ENCODE peak calls at places on chromosomes 12 and 14, in six cellular contexts. One of them, this sample, is unnamed. For H3K27me3, the result is how much of the 10 kb centered on the place peaks cover.

GRCh38 chr14:61646366-61647101 is 48.8 kb upstream of the HIF1A start:
- DNase-seq in left ventricle myocardium inferior: no peak
- DNase-seq in HCT116: no peak
- DNase-seq in CD4-positive, alpha-beta T cell: no peak
- DNase-seq in tibial artery: no peak
- DNase-seq in CD8-positive, alpha-beta T cell: no peak
- DNase-seq in this sample: no peak

GRCh38 chr14:64549805-64550538 is at the start of gene PPP1R36:
- DNase-seq in HCT116: no peak
- DNase-seq in CD8-positive, alpha-beta T cell: no peak
- DNase-seq in left ventricle myocardium inferior: peak
- DNase-seq in CD4-positive, alpha-beta T cell: no peak
- DNase-seq in tibial artery: no peak
- DNase-seq in this sample: peak

GRCh38 chr14:30893819-30894218 is 19.5 kb downstream of the COCH start:
- DNase-seq in tibial artery: no peak
- DNase-seq in left ventricle myocardium inferior: no peak
- DNase-seq in HCT116: no peak
- DNase-seq in CD4-positive, alpha-beta T cell: no peak
- DNase-seq in CD8-positive, alpha-beta T cell: no peak
- DNase-seq in this sample: no peak

GRCh38 chr14:100438271-100438670 is 115.1 kb downstream of the SLC25A47 start:
- DNase-seq in left ventricle myocardium inferior: no peak
- DNase-seq in CD4-positive, alpha-beta T cell: no peak
- DNase-seq in CD8-positive, alpha-beta T cell: no peak
- DNase-seq in tibial artery: no peak
- DNase-seq in HCT116: no peak
- DNase-seq in this sample: no peak

GRCh38 chr14:24605435-24606190 is 3.9 kb downstream of the GZMH start:
- DNase-seq in left ventricle myocardium inferior: no peak
- DNase-seq in HCT116: peak
- DNase-seq in CD8-positive, alpha-beta T cell: peak
- DNase-seq in tibial artery: no peak
- DNase-seq in CD4-positive, alpha-beta T cell: peak
- DNase-seq in this sample: peak

GRCh38 chr12:89236748-89237428 is 115.4 kb downstream of the DUSP6 start:
- DNase-seq in CD8-positive, alpha-beta T cell: no peak
- DNase-seq in tibial artery: no peak
- DNase-seq in left ventricle myocardium inferior: no peak
- DNase-seq in CD4-positive, alpha-beta T cell: no peak
- DNase-seq in HCT116: peak
- DNase-seq in this sample: no peak

GRCh38 chr12:109738209-109738608 is 24.6 kb downstream of the FAM222A start:
- DNase-seq in HCT116: no peak
- DNase-seq in CD8-positive, alpha-beta T cell: no peak
- DNase-seq in left ventricle myocardium inferior: no peak
- DNase-seq in CD4-positive, alpha-beta T cell: no peak
- DNase-seq in tibial artery: peak
- DNase-seq in this sample: no peak

GRCh38 chr14:34845869-34846268 is 29.3 kb downstream of the BAZ1A start:
- DNase-seq in tibial artery: no peak
- DNase-seq in HCT116: no peak
- DNase-seq in left ventricle myocardium inferior: no peak
- DNase-seq in CD4-positive, alpha-beta T cell: no peak
- DNase-seq in CD8-positive, alpha-beta T cell: no peak
- DNase-seq in this sample: no peak

GRCh38 chr14:59308706-59309105 is 120.2 kb downstream of the DAAM1 start:
- DNase-seq in left ventricle myocardium inferior: no peak
- DNase-seq in CD4-positive, alpha-beta T cell: no peak
- DNase-seq in HCT116: no peak
- DNase-seq in tibial artery: no peak
- DNase-seq in CD8-positive, alpha-beta T cell: no peak
- DNase-seq in this sample: no peak

GRCh38 chr14:99564256-99564902 is 39.6 kb downstream of the CCDC85C start:
- DNase-seq in tibial artery: peak
- DNase-seq in left ventricle myocardium inferior: peak
- DNase-seq in HCT116: no peak
- DNase-seq in CD4-positive, alpha-beta T cell: no peak
- DNase-seq in CD8-positive, alpha-beta T cell: no peak
- DNase-seq in this sample: no peak

GRCh38 chr14:33404054-33404453 is 465.4 kb downstream of the NPAS3 start:
- DNase-seq in HCT116: no peak
- DNase-seq in CD4-positive, alpha-beta T cell: no peak
- DNase-seq in left ventricle myocardium inferior: no peak
- DNase-seq in CD8-positive, alpha-beta T cell: no peak
- DNase-seq in tibial artery: no peak
- DNase-seq in this sample: no peak

GRCh38 chr14:23445773-23446172 is 10.3 kb upstream of the MYH7 start:
- DNase-seq in HCT116: no peak
- DNase-seq in left ventricle myocardium inferior: no peak
- DNase-seq in tibial artery: no peak
- DNase-seq in CD4-positive, alpha-beta T cell: no peak
- DNase-seq in CD8-positive, alpha-beta T cell: no peak
- DNase-seq in this sample: no peak
- H3K27ac ChIP-seq in HCT116: no peak
- H3K27ac ChIP-seq in left ventricle myocardium inferior: no peak
- H3K27ac ChIP-seq in tibial artery: no peak
- H3K27ac ChIP-seq in CD4-positive, alpha-beta T cell: no peak
- H3K27ac ChIP-seq in CD8-positive, alpha-beta T cell: no peak
- H3K27ac ChIP-seq in this sample: no peak

DNA sequence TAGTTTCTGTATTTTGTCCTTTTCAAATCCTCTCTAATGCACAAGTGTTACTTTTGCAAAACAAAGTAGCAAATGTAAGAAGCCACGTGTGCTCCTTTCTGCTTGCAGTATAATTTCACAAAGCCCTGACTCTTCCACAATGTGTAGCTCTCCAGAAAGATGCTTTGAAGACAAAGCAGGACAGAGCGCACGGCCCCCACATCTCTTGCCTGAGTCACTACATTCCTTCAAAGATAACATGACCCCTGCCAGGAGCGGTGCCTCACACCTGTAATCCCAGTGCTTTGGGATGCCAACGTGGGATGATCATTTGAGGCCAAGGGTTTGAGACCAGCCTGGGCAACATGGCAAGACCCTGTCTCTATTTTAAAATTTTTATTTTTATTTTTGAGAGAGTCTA is 40.5 kb downstream of the JAG2 start:
- DNase-seq in CD8-positive, alpha-beta T cell: no peak
- DNase-seq in CD4-positive, alpha-beta T cell: no peak
- DNase-seq in HCT116: no peak
- DNase-seq in left ventricle myocardium inferior: no peak
- DNase-seq in tibial artery: no peak
- DNase-seq in this sample: no peak
- H3K27me3 ChIP-seq in CD8-positive, alpha-beta T cell: under half
- H3K27me3 ChIP-seq in CD4-positive, alpha-beta T cell: under half
- H3K27me3 ChIP-seq in HCT116: under half
- H3K27me3 ChIP-seq in left ventricle myocardium inferior: under half
- H3K27me3 ChIP-seq in tibial artery: under half
- H3K27me3 ChIP-seq in this sample: under half

DNA sequence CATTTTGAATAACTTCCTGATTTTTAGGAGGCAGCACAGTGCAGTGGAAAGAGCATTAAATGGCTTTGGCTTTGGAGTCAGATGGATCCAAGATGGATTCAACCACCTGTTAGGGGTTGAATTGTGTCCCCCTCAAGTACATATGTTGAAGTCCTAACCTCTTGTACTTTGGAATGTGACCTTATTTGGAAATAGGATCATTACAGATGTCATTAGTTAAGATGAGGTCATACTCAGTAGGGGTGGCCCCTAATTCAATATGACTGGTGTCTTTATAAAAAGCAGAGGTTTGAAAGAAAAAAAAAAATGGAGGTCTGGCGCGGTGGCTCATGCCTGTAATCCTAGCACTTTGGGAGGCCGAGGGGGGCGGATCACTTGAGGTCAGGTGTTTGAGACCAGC is 18.8 kb downstream of the ATP5MC2 start:
- DNase-seq in HCT116: no peak
- DNase-seq in left ventricle myocardium inferior: no peak
- DNase-seq in CD8-positive, alpha-beta T cell: no peak
- DNase-seq in tibial artery: no peak
- DNase-seq in CD4-positive, alpha-beta T cell: no peak
- DNase-seq in this sample: no peak
- H3K27ac ChIP-seq in HCT116: no peak
- H3K27ac ChIP-seq in left ventricle myocardium inferior: peak
- H3K27ac ChIP-seq in CD8-positive, alpha-beta T cell: no peak
- H3K27ac ChIP-seq in tibial artery: peak
- H3K27ac ChIP-seq in CD4-positive, alpha-beta T cell: no peak
- H3K27ac ChIP-seq in this sample: no peak

DNA sequence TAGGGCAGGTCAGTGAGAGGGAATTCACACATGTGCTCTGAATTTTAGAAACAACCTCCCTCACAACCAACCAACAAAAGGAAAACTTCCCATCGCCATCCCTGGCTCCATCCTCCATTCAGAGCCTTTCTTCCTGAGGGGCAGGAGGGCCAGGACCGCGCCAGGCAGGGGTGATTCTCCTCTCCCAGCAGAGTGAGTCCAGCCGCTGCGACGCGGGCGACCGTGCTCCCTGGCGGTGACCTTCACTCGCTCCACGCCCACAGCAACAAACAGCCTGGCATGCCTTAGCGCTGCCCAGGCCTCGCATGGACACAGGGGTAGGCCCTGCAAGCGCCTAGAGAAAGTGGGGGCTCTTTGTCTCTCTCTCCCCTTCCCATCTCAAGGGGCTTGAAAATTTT is 3.7 kb downstream of the GALNT9 start:
- DNase-seq in tibial artery: no peak
- DNase-seq in HCT116: no peak
- DNase-seq in CD8-positive, alpha-beta T cell: no peak
- DNase-seq in CD4-positive, alpha-beta T cell: no peak
- DNase-seq in left ventricle myocardium inferior: no peak
- DNase-seq in this sample: no peak
- H3K27me3 ChIP-seq in tibial artery: under half
- H3K27me3 ChIP-seq in HCT116: under half
- H3K27me3 ChIP-seq in CD8-positive, alpha-beta T cell: under half
- H3K27me3 ChIP-seq in CD4-positive, alpha-beta T cell: under half
- H3K27me3 ChIP-seq in left ventricle myocardium inferior: half or more
- H3K27me3 ChIP-seq in this sample: under half

GRCh38 chr14:74941676-74942097 is 13.7 kb downstream of the PGF start:
- DNase-seq in left ventricle myocardium inferior: peak
- DNase-seq in CD8-positive, alpha-beta T cell: no peak
- DNase-seq in CD4-positive, alpha-beta T cell: peak
- DNase-seq in tibial artery: peak
- DNase-seq in HCT116: no peak
- DNase-seq in this sample: peak
- H3K27ac ChIP-seq in left ventricle myocardium inferior: peak
- H3K27ac ChIP-seq in CD8-positive, alpha-beta T cell: peak
- H3K27ac ChIP-seq in CD4-positive, alpha-beta T cell: peak
- H3K27ac ChIP-seq in tibial artery: peak
- H3K27ac ChIP-seq in HCT116: no peak
- H3K27ac ChIP-seq in this sample: peak

DNA sequence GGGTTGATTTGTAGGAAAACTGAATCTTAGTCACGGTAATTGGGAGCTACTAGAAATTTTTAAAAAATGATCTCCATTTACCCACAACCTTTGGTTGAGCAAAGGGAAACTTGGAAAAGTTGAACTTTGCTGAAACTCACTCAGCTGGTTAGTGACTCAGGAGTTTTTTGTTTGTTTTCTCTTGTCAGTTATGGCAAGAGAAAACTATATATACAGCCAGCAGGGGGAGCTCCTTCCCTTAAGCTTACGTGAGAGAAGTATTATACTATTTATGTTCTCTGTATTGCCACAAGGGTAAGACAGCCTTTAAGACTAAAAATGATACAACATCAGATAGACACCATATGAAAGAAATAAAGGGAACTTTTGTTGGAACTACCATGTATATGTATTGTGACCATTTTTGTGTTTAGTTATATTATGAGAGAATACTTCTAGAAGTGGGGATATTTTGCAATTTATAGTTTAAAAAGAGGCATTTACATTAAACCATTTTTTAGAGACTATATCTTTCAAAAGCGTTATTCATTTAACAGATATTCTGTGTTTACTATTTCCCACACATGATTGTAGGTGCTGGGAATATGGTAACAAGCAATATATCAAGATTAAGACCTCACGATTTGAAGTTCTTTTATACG is 28.1 kb upstream of the TBC1D30 start:
- DNase-seq in CD4-positive, alpha-beta T cell: peak
- DNase-seq in tibial artery: no peak
- DNase-seq in HCT116: peak
- DNase-seq in left ventricle myocardium inferior: no peak
- DNase-seq in CD8-positive, alpha-beta T cell: no peak
- DNase-seq in this sample: peak
- H3K27me3 ChIP-seq in CD4-positive, alpha-beta T cell: under half
- H3K27me3 ChIP-seq in tibial artery: under half
- H3K27me3 ChIP-seq in HCT116: under half
- H3K27me3 ChIP-seq in left ventricle myocardium inferior: under half
- H3K27me3 ChIP-seq in CD8-positive, alpha-beta T cell: under half
- H3K27me3 ChIP-seq in this sample: under half

GRCh38 chr14:94316692-94317091 is 6.4 kb downstream of the SERPINA6 start:
- DNase-seq in tibial artery: no peak
- DNase-seq in HCT116: no peak
- DNase-seq in left ventricle myocardium inferior: no peak
- DNase-seq in CD4-positive, alpha-beta T cell: no peak
- DNase-seq in CD8-positive, alpha-beta T cell: no peak
- DNase-seq in this sample: no peak

GRCh38 chr14:94322648-94323570 is at the start of gene SERPINA6:
- DNase-seq in HCT116: no peak
- DNase-seq in CD8-positive, alpha-beta T cell: no peak
- DNase-seq in tibial artery: no peak
- DNase-seq in left ventricle myocardium inferior: no peak
- DNase-seq in CD4-positive, alpha-beta T cell: no peak
- DNase-seq in this sample: no peak

GRCh38 chr14:94321421-94322271 is 1.5 kb downstream of the SERPINA6 start:
- DNase-seq in left ventricle myocardium inferior: no peak
- DNase-seq in CD8-positive, alpha-beta T cell: no peak
- DNase-seq in tibial artery: no peak
- DNase-seq in CD4-positive, alpha-beta T cell: no peak
- DNase-seq in HCT116: no peak
- DNase-seq in this sample: no peak

GRCh38 chr14:94317259-94317658 is 5.9 kb downstream of the SERPINA6 start:
- DNase-seq in left ventricle myocardium inferior: peak
- DNase-seq in tibial artery: peak
- DNase-seq in HCT116: no peak
- DNase-seq in CD8-positive, alpha-beta T cell: no peak
- DNase-seq in CD4-positive, alpha-beta T cell: no peak
- DNase-seq in this sample: no peak

GRCh38 chr14:94320243-94320642 is 2.9 kb downstream of the SERPINA6 start:
- DNase-seq in tibial artery: no peak
- DNase-seq in HCT116: no peak
- DNase-seq in CD4-positive, alpha-beta T cell: no peak
- DNase-seq in CD8-positive, alpha-beta T cell: no peak
- DNase-seq in left ventricle myocardium inferior: no peak
- DNase-seq in this sample: no peak
- H3K27ac ChIP-seq in tibial artery: no peak
- H3K27ac ChIP-seq in HCT116: no peak
- H3K27ac ChIP-seq in CD4-positive, alpha-beta T cell: no peak
- H3K27ac ChIP-seq in CD8-positive, alpha-beta T cell: no peak
- H3K27ac ChIP-seq in left ventricle myocardium inferior: no peak
- H3K27ac ChIP-seq in this sample: no peak

DNA sequence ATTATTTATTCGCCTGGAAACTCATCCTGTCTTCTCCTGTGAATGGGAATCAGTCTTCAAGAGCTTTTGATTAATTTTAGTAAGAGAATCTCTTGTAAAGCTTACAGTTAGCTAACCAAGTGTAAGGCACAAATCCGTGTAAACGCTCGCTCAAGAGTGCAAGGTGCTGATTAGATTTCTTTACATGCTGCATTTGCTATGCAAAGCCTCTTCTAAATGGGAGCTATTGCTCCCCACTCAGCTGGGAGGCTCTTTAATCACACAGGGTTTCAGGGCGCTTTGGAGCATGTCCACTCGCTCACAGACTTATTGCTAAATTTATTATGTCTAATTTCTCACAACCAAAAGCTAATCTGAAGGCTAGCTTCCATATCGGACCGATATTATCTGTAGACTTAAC is 5.0 kb downstream of the FLRT2 start:
- DNase-seq in left ventricle myocardium inferior: no peak
- DNase-seq in tibial artery: no peak
- DNase-seq in CD4-positive, alpha-beta T cell: no peak
- DNase-seq in CD8-positive, alpha-beta T cell: no peak
- DNase-seq in HCT116: no peak
- DNase-seq in this sample: no peak
- H3K27me3 ChIP-seq in left ventricle myocardium inferior: half or more
- H3K27me3 ChIP-seq in tibial artery: under half
- H3K27me3 ChIP-seq in CD4-positive, alpha-beta T cell: under half
- H3K27me3 ChIP-seq in CD8-positive, alpha-beta T cell: under half
- H3K27me3 ChIP-seq in HCT116: under half
- H3K27me3 ChIP-seq in this sample: under half

This sample was measured in CD8-positive, alpha-beta memory T cell.